ENCODE peak calls at places on chromosomes 11 and 22, in five cellular contexts. Z is AG08395; I is activated CD4-positive, alpha-beta T cell treated with anti-CD3 and anti-CD28 coated beads, Interleukin-2, amount 10 ng/mL, durations not matched to agents 7 days and 5 days; D is NCI-H524 treated with DMSO at 0.1 percent for 48 hours; V is fibroblast of the conjunctiva. K is an unnamed sample.

GRCh38 chr11:30501744-30502143 is 84.4 kb downstream of the MPPED2 start:
- DNase-seq in Z (no peak), I (no peak), D (no peak), V (no peak), K (no peak)

GRCh38 chr11:19725379-19726079 is 12.9 kb downstream of the NAV2 start:
- DNase-seq in Z (no peak), I (no peak), D (no peak), V (no peak), K (no peak)

GRCh38 chr11:123642435-123642834 is 12.0 kb downstream of the SCN3B start:
- DNase-seq in Z (no peak), I (no peak), D (no peak), V (no peak), K (no peak)

GRCh38 chr11:63896071-63896470 is 20.9 kb downstream of the RCOR2 start:
- DNase-seq in Z (no peak), I (no peak), D (no peak), V (no peak), K (no peak)

GRCh38 chr22:39388261-39389011 is 11.1 kb upstream of the TAB1 start:
- DNase-seq in Z (peak; percentile 96), I (peak; percentile 93), D (peak; percentile 57), V (peak; percentile 72), K (peak; percentile 98)

GRCh38 chr22:49703391-49703926 is 124.2 kb downstream of the BRD1 start:
- DNase-seq in Z (no peak), I (no peak), D (no peak), V (no peak), K (no peak)

GRCh38 chr22:19974935-19975706 is 33.5 kb upstream of the TXNRD2 start:
- DNase-seq in Z (no peak), I (no peak), D (peak; percentile 59), V (no peak), K (no peak)

GRCh38 chr22:48574776-48575566 is 1252.7 kb downstream of the BRD1 start:
- DNase-seq in Z (peak; percentile 88), I (no peak), D (no peak), V (no peak), K (no peak)

GRCh38 chr11:64124147-64124546 is 41.8 kb downstream of the MACROD1 start:
- DNase-seq in Z (no peak), I (no peak), D (no peak), V (no peak), K (no peak)

GRCh38 chr11:15059132-15059531 is 14.3 kb upstream of the CALCB start:
- DNase-seq in Z (no peak), I (no peak), D (no peak), V (no peak), K (no peak)

GRCh38 chr22:44738347-44738715 is 14.0 kb upstream of the ARHGAP8 start:
- DNase-seq in Z (no peak), I (no peak), D (no peak), V (no peak), K (no peak)

GRCh38 chr11:34416746-34417145 is 22.0 kb upstream of the CAT start:
- DNase-seq in Z (no peak), I (no peak), D (no peak), V (no peak), K (no peak)

GRCh38 chr22:24953294-24954113 is 988 bp downstream of the KIAA1671 start:
- DNase-seq in Z (no peak), I (no peak), D (no peak), V (no peak), K (no peak)

GRCh38 chr11:18741783-18742182 is 15.8 kb upstream of the IGSF22 start:
- DNase-seq in Z (no peak), I (no peak), D (no peak), V (no peak), K (no peak)

GRCh38 chr22:19783531-19784395 is 23.2 kb downstream of the TBX1 start:
- DNase-seq in Z (no peak), I (no peak), D (no peak), V (no peak), K (no peak)

GRCh38 chr11:36241512-36241911 is 47.7 kb downstream of the COMMD9 start:
- DNase-seq in Z (no peak), I (no peak), D (no peak), V (no peak), K (no peak)

GRCh38 chr22:49565516-49565855 is 262.2 kb downstream of the BRD1 start:
- DNase-seq in Z (no peak), I (no peak), D (no peak), V (no peak), K (no peak)

GRCh38 chr11:45931739-45932138 is 9.3 kb downstream of the LARGE2 start:
- DNase-seq in Z (no peak), I (no peak), D (no peak), V (no peak), K (no peak)

GRCh38 chr11:12801976-12802375 is 127.8 kb downstream of the TEAD1 start:
- DNase-seq in Z (no peak), I (no peak), D (no peak), V (no peak), K (no peak)

GRCh38 chr22:29854432-29854831 is 16.4 kb upstream of the ASCC2 start:
- DNase-seq in Z (no peak), I (no peak), D (no peak), V (no peak), K (no peak)

GRCh38 chr11:23866641-23867040 is 630.2 kb upstream of the LUZP2 start:
- DNase-seq in Z (no peak), I (no peak), D (no peak), V (no peak), K (no peak)

GRCh38 chr11:129696309-129696989 is 119.2 kb upstream of the TMEM45B start:
- DNase-seq in Z (no peak), I (no peak), D (no peak), V (no peak), K (no peak)

GRCh38 chr11:27720277-27720830 is 20.1 kb upstream of the BDNF start:
- DNase-seq in Z (peak; percentile 54), I (peak; percentile 29), D (peak; percentile 50), V (no peak), K (peak; percentile 53)

GRCh38 chr11:102268985-102269470 is 48.3 kb upstream of the BIRC3 start:
- DNase-seq in Z (no peak), I (no peak), D (no peak), V (no peak), K (no peak)

GRCh38 chr11:20013346-20014066 is 146.8 kb downstream of the DBX1 start:
- DNase-seq in Z (no peak), I (no peak), D (peak; percentile 70), V (no peak), K (no peak)

GRCh38 chr22:36144886-36145541 is 15.5 kb downstream of the APOL3 start:
- DNase-seq in Z (peak; percentile 68), I (peak; percentile 46), D (peak; percentile 31), V (peak; percentile 68), K (peak; percentile 64)

GRCh38 chr11:2538951-2539735 is 94.3 kb downstream of the KCNQ1 start:
- DNase-seq in Z (no peak), I (no peak), D (no peak), V (no peak), K (no peak)

GRCh38 chr11:101914349-101914736 is 467 bp upstream of the CEP126 start:
- DNase-seq in Z (peak; percentile 51), I (no peak), D (no peak), V (peak; percentile 52), K (peak; percentile 14)

GRCh38 chr11:19592842-19593241 is 119.8 kb upstream of the NAV2 start:
- DNase-seq in Z (no peak), I (no peak), D (no peak), V (no peak), K (no peak)

GRCh38 chr22:48100685-48101417 is 1338.4 kb downstream of the TBC1D22A start:
- DNase-seq in Z (no peak), I (no peak), D (no peak), V (no peak), K (no peak)

GRCh38 chr22:43326342-43326825 is 16.8 kb downstream of the SCUBE1 start:
- DNase-seq in Z (no peak), I (no peak), D (no peak), V (no peak), K (no peak)

GRCh38 chr11:111585371-111585770 is 16.9 kb upstream of the SIK2 start:
- DNase-seq in Z (peak; percentile 52), I (no peak), D (no peak), V (no peak), K (no peak)

GRCh38 chr11:26510756-26511155 is 61.3 kb downstream of the MUC15 start:
- DNase-seq in Z (no peak), I (no peak), D (no peak), V (no peak), K (no peak)

GRCh38 chr22:23525510-23525909 is 54.6 kb downstream of the IGLL1 start:
- DNase-seq in Z (no peak), I (no peak), D (no peak), V (no peak), K (no peak)

GRCh38 chr11:105298174-105298573 is 158.6 kb upstream of the CARD18 start:
- DNase-seq in Z (no peak), I (no peak), D (no peak), V (no peak), K (no peak)

GRCh38 chr22:23745780-23746179 is 5.1 kb downstream of the ZNF70 start:
- DNase-seq in Z (no peak), I (no peak), D (no peak), V (no peak), K (no peak)

GRCh38 chr11:105092255-105093239 is 47.0 kb downstream of the CARD18 start:
- DNase-seq in Z (no peak), I (no peak), D (no peak), V (peak; percentile 8), K (no peak)

K was measured in hepatic stellate cell.